ENCODE peak calls at places on chromosomes 5 and 9, in six cellular contexts. G, F, D, J, X and R are unnamed samples.

GRCh38 chr9:132500193-132500592 is 82.2 kb upstream of the BARHL1 start:
- DNase-seq in G (no peak), D (no peak), J (no peak), F (no peak), X (no peak), R (no peak)

GRCh38 chr5:125227333-125228075 is 481.1 kb upstream of the ZNF608 start:
- DNase-seq in D (peak; percentile 9), J (peak; percentile 59), G (peak; percentile 63), X (peak; percentile 59), F (peak; percentile 26), R (peak; percentile 54)

GRCh38 chr5:58458851-58459275 is 1.0 kb downstream of the PLK2 start:
- DNase-seq in D (no peak), G (peak; percentile 75), F (no peak), J (no peak), X (no peak), R (no peak)

GRCh38 chr9:105073147-105073546 is 145.2 kb upstream of the ABCA1 start:
- DNase-seq in G (no peak), D (no peak), J (no peak), X (no peak), F (peak; percentile 83), R (no peak)

GRCh38 chr9:121698627-121699270 is 47.3 kb downstream of the DAB2IP start:
- DNase-seq in F (no peak), G (peak; percentile 77), X (no peak), D (peak; percentile 83), J (peak; percentile 86), R (peak; percentile 73)

GRCh38 chr5:137400571-137400970 is 98.6 kb downstream of the SPOCK1 start:
- DNase-seq in G (no peak), F (no peak), J (no peak), X (no peak), D (no peak), R (no peak)

GRCh38 chr5:132821791-132822190 is 8.7 kb downstream of the SHROOM1 start:
- DNase-seq in F (peak; percentile 87), D (no peak), X (peak; percentile 78), G (no peak), J (no peak), R (no peak)

GRCh38 chr5:169917425-169917824 is 62.9 kb downstream of the INSYN2B start:
- DNase-seq in G (no peak), J (no peak), X (peak; percentile 26), F (no peak), D (no peak), R (no peak)

DNA sequence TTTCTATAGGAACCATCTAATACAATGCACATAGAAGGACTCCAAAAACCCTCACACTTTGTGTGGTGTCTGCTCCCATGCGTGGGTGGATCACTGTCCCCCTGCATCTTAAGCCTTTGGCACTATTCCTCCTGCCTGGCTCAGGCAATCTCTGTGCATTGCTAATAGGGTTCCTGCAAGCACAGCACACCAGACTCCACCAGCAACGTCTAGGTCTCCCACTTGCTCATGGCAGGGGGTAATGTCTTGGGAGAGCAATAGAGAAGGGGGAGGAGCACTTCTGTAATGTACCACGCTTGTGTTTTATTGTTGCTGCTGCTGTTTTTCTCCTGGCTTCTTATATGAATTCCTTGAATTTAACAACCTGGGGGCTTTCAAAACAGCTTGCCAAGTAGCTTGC is 182.6 kb upstream of the GLRA1 start:
- DNase-seq in X (no peak), J (no peak), G (peak; percentile 33), D (no peak), F (no peak), R (no peak)
- H3K23ac ChIP-seq in X (no peak overlapping the region), J (no peak overlapping the region), G (no peak overlapping the region), D (no peak overlapping the region), F (no peak overlapping the region), R (no peak overlapping the region)

GRCh38 chr9:129496187-129497063 is 124.5 kb downstream of the C9orf50 start:
- DNase-seq in X (peak; percentile 97), G (peak; percentile 98), D (peak; percentile 94), F (peak; percentile 91), J (peak; percentile 95), R (peak; percentile 94)

GRCh38 chr9:129498451-129499376 is 122.2 kb downstream of the C9orf50 start:
- DNase-seq in F (no peak), J (no peak), D (no peak), X (peak; percentile 23), G (no peak), R (no peak)

GRCh38 chr9:129495422-129496186 is 125.3 kb downstream of the C9orf50 start:
- DNase-seq in J (peak; percentile 99), G (peak; percentile 98), D (peak; percentile 85), F (peak; percentile 84), X (peak; percentile 89), R (peak; percentile 93)

GRCh38 chr9:129497064-129497836 is 123.7 kb downstream of the C9orf50 start:
- DNase-seq in G (no peak), J (no peak), X (peak; percentile 54), F (no peak), D (no peak), R (peak; percentile 85)

DNA sequence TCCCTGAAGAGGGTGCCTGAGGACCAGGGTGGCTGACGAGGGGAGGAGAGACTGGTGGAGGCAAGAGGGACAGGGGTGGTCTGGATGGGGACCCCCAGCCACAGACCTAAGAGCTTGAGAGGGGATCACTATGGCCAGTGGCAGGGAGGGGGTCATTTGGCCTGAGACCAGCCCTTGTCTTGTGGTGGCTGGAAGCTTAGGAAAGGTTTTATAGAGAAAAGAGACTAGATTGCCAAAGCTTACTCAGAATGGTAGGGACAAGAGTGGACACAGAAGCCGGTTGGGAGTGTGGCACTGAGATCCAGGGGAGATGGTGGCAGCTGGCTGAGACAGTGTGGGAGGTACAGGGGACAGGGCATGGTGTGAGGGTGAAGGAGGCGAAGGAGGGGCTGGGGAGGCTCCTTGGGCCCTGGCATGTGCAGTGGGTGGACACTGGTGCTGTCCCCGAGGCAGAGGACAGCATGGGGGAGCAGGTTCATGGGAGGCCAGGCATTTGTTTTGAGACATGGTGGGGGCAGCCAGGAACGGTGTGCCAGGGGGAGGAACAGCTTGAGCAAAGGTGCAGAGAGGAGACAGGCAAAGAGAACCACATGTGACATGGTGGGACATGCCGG is 123.0 kb downstream of the C9orf50 start:
- DNase-seq in D (no peak), F (no peak), G (no peak), J (no peak), X (no peak), R (no peak)
- H2BK5ac ChIP-seq in D (peak overlapping the region; percentile 43), F (peak overlapping the region; percentile 99), G (peak overlapping the region; percentile 64), J (peak overlapping the region; percentile 96), X (peak overlapping the region; percentile 79), R (no peak overlapping the region)

GRCh38 chr5:54517512-54518145 is at the start of gene SNX18:
- DNase-seq in J (peak; percentile 91), X (peak; percentile 91), D (peak; percentile 88), F (peak; percentile 93), G (peak; percentile 95), R (peak; percentile 88)
- H3K23ac ChIP-seq in J (no peak within 1 kb of the TSS), X (no peak within 1 kb of the TSS), D (peak within 1 kb of the TSS; percentile 90), F (peak within 1 kb of the TSS; percentile 93), G (peak within 1 kb of the TSS; percentile 72), R (no peak within 1 kb of the TSS)

GRCh38 chr9:86354048-86354881 is at the start of gene TUT7:
- DNase-seq in G (peak; percentile 98), F (peak; percentile 93), J (peak; percentile 99), X (peak; percentile 97), D (peak; percentile 96), R (peak; percentile 97)
- H2BK5ac ChIP-seq in G (peak within 1 kb of the TSS; percentile 84), F (peak within 1 kb of the TSS; percentile 85), J (peak within 1 kb of the TSS; percentile 57), X (peak within 1 kb of the TSS; percentile 66), D (peak within 1 kb of the TSS; percentile 91), R (no peak within 1 kb of the TSS)

GRCh38 chr9:90808890-90809685 is 7.5 kb downstream of the SYK start:
- DNase-seq in D (no peak), F (no peak), X (no peak), G (no peak), J (no peak), R (no peak)
- H3K23ac ChIP-seq in D (no peak overlapping the region), F (no peak overlapping the region), X (no peak overlapping the region), G (no peak overlapping the region), J (no peak overlapping the region), R (no peak overlapping the region)

DNA sequence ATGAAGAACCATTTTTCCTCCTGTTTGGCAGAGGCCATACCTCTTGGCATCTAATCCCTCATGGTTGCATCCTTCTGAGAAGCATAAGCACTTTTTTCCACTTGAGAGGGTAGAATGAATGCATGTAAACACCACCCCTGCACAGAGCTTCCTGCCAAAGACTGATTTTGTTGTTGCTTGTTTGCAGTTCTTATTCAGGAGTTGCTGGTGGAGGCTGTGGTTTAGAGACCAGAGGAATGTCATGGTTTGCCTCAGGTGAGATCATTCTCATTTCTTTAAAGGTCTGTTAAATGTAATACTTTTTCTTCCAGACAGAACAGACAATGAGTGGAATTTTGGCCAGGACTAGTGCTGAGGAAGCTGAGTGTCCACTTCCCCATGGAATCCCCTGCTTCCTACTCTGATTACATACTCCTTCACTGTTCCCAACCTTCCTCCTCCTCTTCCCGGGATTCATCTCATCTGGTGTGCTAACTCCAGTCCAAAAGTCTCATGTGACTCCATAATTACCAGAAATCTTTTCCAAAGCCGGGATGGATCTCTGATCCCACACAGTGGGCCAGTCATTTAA is 3.3 kb upstream of the TNC start:
- DNase-seq in X (peak; percentile 46), D (no peak), F (no peak), J (no peak), G (no peak), R (no peak)
- H2BK5ac ChIP-seq in X (no peak overlapping the region), D (no peak overlapping the region), F (no peak overlapping the region), J (no peak overlapping the region), G (no peak overlapping the region), R (no peak overlapping the region)

GRCh38 chr9:129436751-129437625 is 183.9 kb downstream of the C9orf50 start:
- DNase-seq in D (no peak), F (peak; percentile 57), X (peak; percentile 72), G (peak; percentile 53), J (no peak), R (no peak)
- H3K23ac ChIP-seq in D (peak overlapping the region; percentile 62), F (peak overlapping the region; percentile 21), X (no peak overlapping the region), G (peak overlapping the region; percentile 57), J (no peak overlapping the region), R (no peak overlapping the region)

GRCh38 chr5:154470172-154470571 is 7.9 kb downstream of the HAND1 start:
- DNase-seq in G (no peak), D (no peak), X (no peak), F (no peak), J (no peak), R (no peak)
- H2BK5ac ChIP-seq in G (no peak overlapping the region), D (no peak overlapping the region), X (no peak overlapping the region), F (no peak overlapping the region), J (no peak overlapping the region), R (no peak overlapping the region)